ENCODE peak calls at places on chromosome 22, in ten cellular contexts. J, O, A, N, I, Q, E, U, M and P are unnamed samples. For H3K4me1, the result is how much of the 10 kb centered on the place peaks cover.

GRCh38 chr22:36253523-36254490 is 874 bp downstream of the APOL1 start:
- DNase-seq in Q (no peak), A (no peak), M (no peak), I (no peak), J (peak), E (peak), U (no peak), O (no peak), N (no peak), P (peak)

GRCh38 chr22:32206774-32207758 is 2.2 kb upstream of the RFPL2 start:
- DNase-seq in J (peak), U (no peak), M (no peak), E (no peak), N (peak), O (no peak), Q (peak), I (no peak), A (peak), P (peak)

GRCh38 chr22:49582171-49582570 is 245.5 kb downstream of the BRD1 start:
- DNase-seq in A (no peak), I (no peak), E (no peak), J (no peak), Q (no peak), M (no peak), O (no peak), N (no peak), U (no peak), P (no peak)

GRCh38 chr22:26547426-26547825 is 35.2 kb upstream of the TFIP11 start:
- DNase-seq in U (no peak), Q (no peak), O (no peak), J (no peak), E (no peak), M (no peak), I (no peak), A (no peak), N (peak), P (no peak)

GRCh38 chr22:31238057-31238456 is 26.0 kb downstream of the LIMK2 start:
- DNase-seq in O (no peak), M (no peak), J (no peak), N (no peak), U (no peak), I (no peak), Q (no peak), A (no peak), E (no peak), P (no peak)

GRCh38 chr22:26474687-26475086 is 8.9 kb downstream of the HPS4 start:
- DNase-seq in O (no peak), Q (no peak), E (no peak), J (no peak), U (no peak), A (no peak), M (no peak), N (peak), I (no peak), P (no peak)

GRCh38 chr22:50039669-50040458 is 18.2 kb downstream of the TTLL8 start:
- DNase-seq in I (no peak), M (no peak), A (no peak), J (no peak), O (no peak), U (no peak), Q (no peak), E (peak), N (no peak), P (no peak)

GRCh38 chr22:31305194-31305593 is 12.9 kb upstream of the PIK3IP1 start:
- DNase-seq in U (no peak), M (no peak), Q (no peak), E (no peak), A (no peak), O (no peak), N (peak), I (no peak), J (no peak), P (no peak)

GRCh38 chr22:23033116-23033905 is 37.0 kb upstream of the GNAZ start:
- DNase-seq in I (no peak), J (no peak), M (no peak), N (no peak), Q (no peak), O (no peak), A (no peak), E (no peak), U (no peak), P (peak)

GRCh38 chr22:32422062-32422461 is 10.0 kb upstream of the RTCB start:
- DNase-seq in U (no peak), N (no peak), M (no peak), E (no peak), I (no peak), Q (no peak), A (no peak), O (no peak), J (no peak), P (no peak)

GRCh38 chr22:46963672-46964545 is 201.5 kb downstream of the TBC1D22A start:
- DNase-seq in A (no peak), O (no peak), E (peak), N (no peak), I (no peak), J (no peak), U (no peak), Q (no peak), M (no peak), P (no peak)

GRCh38 chr22:42462016-42462415 is 29.8 kb upstream of the NFAM1 start:
- DNase-seq in M (no peak), I (no peak), J (no peak), A (no peak), Q (no peak), E (peak), U (no peak), O (no peak), N (no peak), P (no peak)

GRCh38 chr22:34993548-34993947 is 72.4 kb upstream of the ISX start:
- DNase-seq in O (no peak), E (no peak), A (no peak), J (no peak), N (no peak), I (no peak), Q (no peak), U (no peak), M (no peak), P (no peak)

GRCh38 chr22:47724751-47725150 is 962.3 kb downstream of the TBC1D22A start:
- DNase-seq in Q (no peak), A (no peak), U (no peak), I (no peak), J (no peak), M (no peak), N (no peak), O (no peak), E (no peak), P (no peak)

GRCh38 chr22:37139762-37140161 is 10.0 kb downstream of the IL2RB start:
- DNase-seq in O (no peak), M (no peak), U (no peak), N (no peak), A (no peak), J (no peak), Q (no peak), I (no peak), E (no peak), P (no peak)

GRCh38 chr22:20867179-20868099 is 8.6 kb downstream of the SNAP29 start:
- DNase-seq in Q (peak), E (peak), M (peak), O (peak), J (peak), U (peak), N (no peak), A (no peak), I (no peak), P (peak)

GRCh38 chr22:42983470-42983869 is 31.5 kb downstream of the PACSIN2 start:
- DNase-seq in Q (no peak), A (no peak), J (no peak), I (no peak), M (no peak), U (no peak), O (no peak), N (no peak), E (no peak), P (no peak)

GRCh38 chr22:37627545-37627944 is 11.9 kb upstream of the SH3BP1 start:
- DNase-seq in I (no peak), U (no peak), J (peak), O (no peak), A (no peak), M (no peak), Q (no peak), E (no peak), N (no peak), P (no peak)

GRCh38 chr22:40621309-40622151 is 15.0 kb downstream of the MRTFA start:
- DNase-seq in U (no peak), A (no peak), J (no peak), N (no peak), I (no peak), E (no peak), Q (no peak), O (no peak), M (no peak), P (no peak)

GRCh38 chr22:41696714-41697113 is 2.6 kb upstream of the MEI1 start:
- DNase-seq in U (no peak), E (no peak), A (no peak), J (no peak), I (no peak), M (no peak), O (no peak), Q (no peak), N (peak), P (no peak)

GRCh38 chr22:32829451-32829851 is 27.9 kb downstream of the TIMP3 start:
- DNase-seq in J (no peak), N (no peak), O (no peak), Q (no peak), A (no peak), M (no peak), I (no peak), U (no peak), E (no peak), P (no peak)

GRCh38 chr22:19215360-19215759 is 36.8 kb upstream of the SLC25A1 start:
- DNase-seq in I (no peak), M (no peak), A (no peak), Q (no peak), J (no peak), O (no peak), U (no peak), N (no peak), E (no peak), P (no peak)

GRCh38 chr22:50199836-50200332 is 927 bp upstream of the SELENOO start:
- DNase-seq in Q (no peak), M (no peak), O (no peak), I (no peak), U (no peak), N (no peak), A (peak), J (no peak), E (no peak), P (peak)

GRCh38 chr22:37818397-37819099 is 4.6 kb upstream of the GALR3 start:
- DNase-seq in Q (peak), N (peak), E (peak), U (peak), A (peak), M (no peak), I (no peak), O (peak), J (peak), P (peak)

GRCh38 chr22:42178910-42179495 is 48.4 kb upstream of the CYP2D6 start:
- DNase-seq in O (no peak), A (no peak), J (no peak), Q (no peak), U (no peak), E (no peak), N (no peak), M (no peak), I (no peak), P (no peak)

GRCh38 chr22:20847318-20847822 is 11.2 kb downstream of the PI4KA start:
- DNase-seq in M (no peak), J (no peak), O (no peak), A (no peak), I (no peak), E (no peak), N (no peak), U (no peak), Q (no peak), P (no peak)

GRCh38 chr22:49973018-49973965 is 12.7 kb downstream of the PIM3 start:
- DNase-seq in Q (no peak), J (no peak), M (no peak), U (no peak), A (no peak), E (no peak), N (no peak), O (no peak), I (no peak), P (no peak)

GRCh38 chr22:44003776-44004460 is 20.2 kb upstream of the PARVB start:
- DNase-seq in A (no peak), O (no peak), N (no peak), J (no peak), Q (no peak), I (no peak), M (no peak), U (no peak), E (no peak), P (no peak)

GRCh38 chr22:44139773-44140172 is 41.0 kb upstream of the PARVG start:
- DNase-seq in U (no peak), A (no peak), N (no peak), I (no peak), M (no peak), E (peak), O (no peak), J (no peak), Q (no peak), P (no peak)

GRCh38 chr22:19663286-19663815 is 51.0 kb upstream of the SEPTIN5 start:
- DNase-seq in A (peak), I (no peak), O (peak), M (no peak), E (no peak), J (no peak), Q (peak), N (peak), U (no peak), P (peak)

GRCh38 chr22:24162377-24162927 is 18.8 kb upstream of the SUSD2 start:
- DNase-seq in N (no peak), A (no peak), E (no peak), I (no peak), O (no peak), M (no peak), U (no peak), J (no peak), Q (no peak), P (no peak)
- H3K27ac ChIP-seq in N (no peak), A (no peak), E (no peak), I (no peak), O (peak), M (peak), U (peak), J (no peak), Q (no peak), P (peak)

GRCh38 chr22:45933503-45934167 is 43.3 kb downstream of the WNT7B start:
- DNase-seq in O (no peak), E (no peak), J (no peak), M (no peak), U (no peak), I (no peak), A (no peak), Q (no peak), N (no peak), P (peak)
- H3K4me1 ChIP-seq in O (under half), E (under half), J (under half), M (under half), U (under half), I (under half), A (under half), Q (under half), N (under half), P (under half)

DNA sequence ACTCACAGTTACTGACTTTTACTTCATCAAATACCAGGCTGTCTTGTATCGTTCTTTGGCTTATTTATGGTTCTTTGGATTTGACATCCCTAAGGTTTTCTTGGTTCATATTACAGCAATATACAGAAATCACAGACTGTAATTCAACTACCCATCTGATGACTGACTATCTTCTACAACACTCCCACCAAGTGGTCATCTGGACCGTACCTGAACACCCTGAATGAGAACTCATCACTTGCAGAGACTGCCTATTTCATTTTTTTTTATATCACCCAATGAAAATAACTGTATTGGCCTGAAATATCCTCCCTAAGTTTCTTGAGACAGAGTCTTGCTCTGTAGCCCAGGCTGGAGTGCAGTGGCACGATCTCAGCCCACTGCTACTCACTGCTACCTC is 9.5 kb upstream of the UPB1 start:
- DNase-seq in A (peak), M (no peak), J (no peak), I (no peak), Q (no peak), N (no peak), E (no peak), O (no peak), U (no peak), P (no peak)
- TF ChIP-seq CTCF in A (peak), M (no peak), J (peak), I (peak), Q (no peak), N (peak), E (peak), O (peak), U (no peak), P (no peak)

GRCh38 chr22:17429516-17429915 is 60.3 kb downstream of the CECR2 start:
- DNase-seq in N (no peak), U (no peak), Q (no peak), O (no peak), J (no peak), M (no peak), E (no peak), A (no peak), I (no peak), P (no peak)
- H3K27ac ChIP-seq in N (no peak), U (no peak), Q (no peak), O (no peak), J (no peak), M (no peak), E (no peak), A (no peak), I (no peak), P (no peak)

DNA sequence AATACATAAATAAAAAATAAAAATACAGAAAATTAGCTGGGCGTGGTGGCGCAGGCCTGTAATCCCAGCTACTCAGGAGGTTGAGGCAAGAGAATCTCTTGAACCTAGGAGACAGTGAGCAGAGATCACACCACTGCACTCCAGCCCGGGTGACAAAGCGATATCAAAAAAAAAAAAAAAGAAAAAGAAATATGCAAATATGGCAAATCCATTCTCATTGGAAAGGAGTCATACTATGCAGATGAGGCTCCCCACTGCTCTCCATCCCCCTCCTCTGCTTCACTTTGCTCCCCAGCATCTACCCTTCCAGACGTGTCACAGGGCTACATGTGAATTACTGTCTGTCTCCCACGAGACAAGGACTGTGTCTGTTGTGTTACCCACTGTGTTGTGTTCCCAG is 36.3 kb upstream of the PDGFB start:
- DNase-seq in O (no peak), U (no peak), A (no peak), Q (no peak), J (no peak), N (no peak), E (no peak), I (no peak), M (no peak), P (no peak)
- H3K4me1 ChIP-seq in O (half or more), U (under half), A (under half), Q (under half), J (under half), N (under half), E (under half), I (under half), M (under half), P (under half)

GRCh38 chr22:24419480-24419860 is 7.9 kb upstream of the ADORA2A start:
- DNase-seq in O (no peak), E (no peak), J (peak), I (no peak), U (no peak), N (no peak), M (no peak), A (no peak), Q (no peak), P (no peak)
- TF ChIP-seq CTCF in O (no peak), E (no peak), J (no peak), I (no peak), U (no peak), N (no peak), M (no peak), A (no peak), Q (no peak), P (no peak)

GRCh38 chr22:24363243-24363642 is 64.2 kb upstream of the ADORA2A start:
- DNase-seq in O (no peak), J (no peak), M (no peak), I (no peak), U (no peak), E (no peak), A (no peak), N (no peak), Q (no peak), P (no peak)
- H3K27ac ChIP-seq in O (no peak), J (no peak), M (no peak), I (no peak), U (no peak), E (no peak), A (no peak), N (no peak), Q (no peak), P (no peak)

DNA sequence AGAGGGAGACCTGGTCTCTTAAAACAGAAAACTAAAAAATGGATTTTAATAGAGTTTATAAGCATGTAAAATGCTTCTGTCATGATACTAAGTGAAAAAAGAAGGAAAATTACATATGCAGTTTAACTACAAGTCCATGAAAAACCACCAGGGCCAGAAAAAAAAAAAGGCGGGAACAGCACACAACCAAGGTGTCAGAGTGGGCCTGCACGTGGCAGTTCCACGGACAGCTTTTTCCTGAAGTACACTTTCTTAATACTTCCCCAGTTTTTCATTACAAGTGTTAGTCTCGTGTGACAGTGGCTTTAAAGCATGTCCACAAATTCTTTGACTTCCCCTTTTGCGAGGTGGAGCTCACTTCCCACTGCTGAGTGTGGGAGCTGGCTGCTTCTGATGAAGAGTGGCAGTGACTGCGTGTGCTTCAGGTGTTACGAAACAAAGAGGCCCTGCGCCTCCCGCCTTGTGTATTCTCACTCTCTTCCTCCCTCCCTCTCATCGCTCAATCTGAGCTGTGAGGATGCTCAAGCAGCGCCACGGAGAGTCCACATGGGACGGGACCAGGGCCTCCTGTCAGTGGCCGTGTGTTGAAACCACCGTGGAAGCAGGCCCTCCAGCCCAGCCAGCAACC is 16.4 kb downstream of the PPM1F start:
- DNase-seq in E (no peak), O (no peak), M (no peak), J (no peak), U (peak), A (no peak), I (no peak), Q (no peak), N (no peak), P (no peak)
- H3K4me1 ChIP-seq in E (under half), O (half or more), M (under half), J (under half), U (under half), A (under half), I (under half), Q (under half), N (under half), P (under half)

GRCh38 chr22:28883917-28884753 is 763 bp downstream of the ZNRF3 start:
- DNase-seq in E (peak), Q (peak), U (no peak), J (peak), M (peak), N (peak), I (no peak), A (peak), O (peak), P (peak)
- TF ChIP-seq CTCF in E (no peak), Q (peak), U (no peak), J (peak), M (no peak), N (peak), I (no peak), A (no peak), O (peak), P (no peak)